ENCODE peak calls at places on chromosomes 11 and 22, in nine cellular contexts. One of them, this sample, is unnamed.

GRCh38 chr11:45816614-45817013 is 11.7 kb downstream of the SLC35C1 start:
- DNase-seq in AG04450: no peak
- DNase-seq in skeletal muscle cell: no peak
- DNase-seq in HFF-Myc: no peak
- DNase-seq in activated CD8-positive, alpha-beta memory T cell treated with anti-CD3 and anti-CD28 coated beads for 1 hour: no peak
- DNase-seq in cardiac septum: no peak
- DNase-seq in caudate nucleus: no peak
- DNase-seq in type B pancreatic cell: no peak
- DNase-seq in iris pigment epithelial cell: no peak
- DNase-seq in this sample: no peak

GRCh38 chr11:128733440-128734115 is 39.7 kb downstream of the FLI1 start:
- DNase-seq in caudate nucleus: no peak
- DNase-seq in cardiac septum: no peak
- DNase-seq in AG04450: no peak
- DNase-seq in activated CD8-positive, alpha-beta memory T cell treated with anti-CD3 and anti-CD28 coated beads for 1 hour: no peak
- DNase-seq in skeletal muscle cell: no peak
- DNase-seq in HFF-Myc: no peak
- DNase-seq in iris pigment epithelial cell: peak
- DNase-seq in type B pancreatic cell: no peak
- DNase-seq in this sample: peak

GRCh38 chr22:23404689-23405365 is 175.3 kb downstream of the IGLL1 start:
- DNase-seq in type B pancreatic cell: no peak
- DNase-seq in activated CD8-positive, alpha-beta memory T cell treated with anti-CD3 and anti-CD28 coated beads for 1 hour: no peak
- DNase-seq in skeletal muscle cell: peak
- DNase-seq in HFF-Myc: no peak
- DNase-seq in AG04450: peak
- DNase-seq in cardiac septum: peak
- DNase-seq in iris pigment epithelial cell: no peak
- DNase-seq in caudate nucleus: no peak
- DNase-seq in this sample: peak

GRCh38 chr11:111186308-111186967 is 59.1 kb upstream of the POU2AF2 start:
- DNase-seq in caudate nucleus: no peak
- DNase-seq in cardiac septum: no peak
- DNase-seq in activated CD8-positive, alpha-beta memory T cell treated with anti-CD3 and anti-CD28 coated beads for 1 hour: no peak
- DNase-seq in type B pancreatic cell: no peak
- DNase-seq in HFF-Myc: no peak
- DNase-seq in skeletal muscle cell: no peak
- DNase-seq in iris pigment epithelial cell: peak
- DNase-seq in AG04450: no peak
- DNase-seq in this sample: no peak

GRCh38 chr11:84806354-84806753 is 820.8 kb downstream of the DLG2 start:
- DNase-seq in type B pancreatic cell: no peak
- DNase-seq in HFF-Myc: no peak
- DNase-seq in caudate nucleus: no peak
- DNase-seq in skeletal muscle cell: no peak
- DNase-seq in activated CD8-positive, alpha-beta memory T cell treated with anti-CD3 and anti-CD28 coated beads for 1 hour: no peak
- DNase-seq in cardiac septum: no peak
- DNase-seq in AG04450: no peak
- DNase-seq in iris pigment epithelial cell: no peak
- DNase-seq in this sample: no peak

GRCh38 chr11:76270387-76270786 is 64.1 kb upstream of the WNT11 start:
- DNase-seq in caudate nucleus: no peak
- DNase-seq in activated CD8-positive, alpha-beta memory T cell treated with anti-CD3 and anti-CD28 coated beads for 1 hour: no peak
- DNase-seq in cardiac septum: no peak
- DNase-seq in AG04450: no peak
- DNase-seq in iris pigment epithelial cell: peak
- DNase-seq in skeletal muscle cell: peak
- DNase-seq in HFF-Myc: no peak
- DNase-seq in type B pancreatic cell: no peak
- DNase-seq in this sample: no peak

GRCh38 chr22:28894320-28894719 is 10.9 kb downstream of the ZNRF3 start:
- DNase-seq in skeletal muscle cell: no peak
- DNase-seq in cardiac septum: no peak
- DNase-seq in AG04450: no peak
- DNase-seq in activated CD8-positive, alpha-beta memory T cell treated with anti-CD3 and anti-CD28 coated beads for 1 hour: no peak
- DNase-seq in iris pigment epithelial cell: no peak
- DNase-seq in type B pancreatic cell: no peak
- DNase-seq in caudate nucleus: no peak
- DNase-seq in HFF-Myc: no peak
- DNase-seq in this sample: no peak

GRCh38 chr11:110433393-110434333 is 3.9 kb downstream of the FDX1 start:
- DNase-seq in AG04450: no peak
- DNase-seq in HFF-Myc: no peak
- DNase-seq in type B pancreatic cell: no peak
- DNase-seq in iris pigment epithelial cell: peak
- DNase-seq in activated CD8-positive, alpha-beta memory T cell treated with anti-CD3 and anti-CD28 coated beads for 1 hour: no peak
- DNase-seq in cardiac septum: no peak
- DNase-seq in skeletal muscle cell: no peak
- DNase-seq in caudate nucleus: no peak
- DNase-seq in this sample: peak

GRCh38 chr11:57458410-57459111 is 1.8 kb upstream of the RTN4RL2 start:
- DNase-seq in cardiac septum: no peak
- DNase-seq in type B pancreatic cell: no peak
- DNase-seq in AG04450: no peak
- DNase-seq in caudate nucleus: peak
- DNase-seq in skeletal muscle cell: no peak
- DNase-seq in activated CD8-positive, alpha-beta memory T cell treated with anti-CD3 and anti-CD28 coated beads for 1 hour: no peak
- DNase-seq in iris pigment epithelial cell: no peak
- DNase-seq in HFF-Myc: no peak
- DNase-seq in this sample: no peak